ENCODE peak calls at places on chromosomes 3 and 15, in ten cellular contexts. J is choroid plexus epithelial cell; F is psoas muscle; A is A549; T is cardiac muscle cell; O is AG04450; H is astrocyte of the spinal cord; B is fibroblast of mammary gland; X is CD8-positive, alpha-beta T cell; L is cardiac fibroblast. D is an unnamed sample.

GRCh38 chr3:178646205-178646604 is 110.0 kb downstream of the KCNMB2 start:
- DNase-seq in J (no peak), F (no peak), A (no peak), T (no peak), O (no peak), H (no peak), B (no peak), X (no peak), L (no peak), D (no peak)

GRCh38 chr3:50150863-50151686 is 4.0 kb upstream of the SEMA3F start:
- DNase-seq in J (no peak), F (no peak), A (no peak), T (peak), O (no peak), H (no peak), B (no peak), X (no peak), L (no peak), D (no peak)

GRCh38 chr3:69710153-69710977 is 28.9 kb upstream of the MITF start:
- DNase-seq in J (peak), F (no peak), A (no peak), T (no peak), O (peak), H (peak), B (peak), X (no peak), L (peak), D (no peak)

GRCh38 chr3:177574232-177574856 is 377.1 kb upstream of the TBL1XR1 start:
- DNase-seq in J (peak), F (no peak), A (peak), T (peak), O (peak), H (peak), B (peak), X (no peak), L (peak), D (no peak)

GRCh38 chr15:91912336-91912735 is 58.8 kb downstream of the SLCO3A1 start:
- DNase-seq in J (no peak), F (no peak), A (no peak), T (no peak), O (no peak), H (no peak), B (no peak), X (no peak), L (no peak), D (no peak)

GRCh38 chr3:183981990-183982658 is 35.6 kb downstream of the ABCC5 start:
- DNase-seq in J (no peak), F (no peak), A (no peak), T (no peak), O (no peak), H (no peak), B (peak), X (no peak), L (no peak), D (no peak)

GRCh38 chr15:42274693-42274971 is 1.4 kb upstream of the TMEM87A start:
- DNase-seq in J (no peak), F (no peak), A (no peak), T (no peak), O (no peak), H (no peak), B (no peak), X (no peak), L (no peak), D (no peak)

GRCh38 chr15:101613130-101614000 is 38.8 kb downstream of the TM2D3 start:
- DNase-seq in J (peak), F (peak), A (no peak), T (peak), O (no peak), H (peak), B (peak), X (no peak), L (peak), D (no peak)

GRCh38 chr15:56074866-56075265 is 81.5 kb upstream of the NEDD4 start:
- DNase-seq in J (no peak), F (no peak), A (no peak), T (no peak), O (no peak), H (no peak), B (no peak), X (no peak), L (no peak), D (no peak)

GRCh38 chr15:101206173-101206572 is 45.7 kb downstream of the CHSY1 start:
- DNase-seq in J (peak), F (no peak), A (no peak), T (no peak), O (no peak), H (peak), B (peak), X (no peak), L (peak), D (no peak)

GRCh38 chr15:52678468-52679231 is 538 bp downstream of the ATOSA start:
- DNase-seq in J (peak), F (peak), A (peak), T (peak), O (peak), H (peak), B (peak), X (peak), L (peak), D (peak)

GRCh38 chr15:52678036-52678467 is 1.1 kb downstream of the ATOSA start:
- DNase-seq in J (peak), F (peak), A (peak), T (peak), O (no peak), H (peak), B (peak), X (peak), L (peak), D (peak)

GRCh38 chr15:52680756-52681155 is 1.6 kb upstream of the ATOSA start:
- DNase-seq in J (no peak), F (no peak), A (no peak), T (no peak), O (no peak), H (no peak), B (no peak), X (no peak), L (no peak), D (no peak)

GRCh38 chr15:52680041-52680391 is 828 bp upstream of the ATOSA start:
- DNase-seq in J (peak), F (no peak), A (no peak), T (no peak), O (no peak), H (peak), B (peak), X (no peak), L (peak), D (no peak)

GRCh38 chr15:52679232-52680040 is at the start of gene ATOSA:
- DNase-seq in J (peak), F (peak), A (peak), T (peak), O (peak), H (peak), B (peak), X (peak), L (peak), D (peak)
- TF ChIP-seq CTCF in J (no peak), F (no peak), A (no peak), T (no peak), O (peak), H (peak), B (no peak), X (no peak), L (peak), D (no peak)

GRCh38 chr15:45253330-45253729 is 1.3 kb downstream of the SLC28A2 start:
- DNase-seq in J (peak), F (no peak), A (no peak), T (no peak), O (no peak), H (no peak), B (no peak), X (no peak), L (no peak), D (no peak)
- TF ChIP-seq CTCF in J (peak), F (no peak), A (no peak), T (peak), O (no peak), H (peak), B (peak), X (peak), L (no peak), D (no peak)

GRCh38 chr3:139634236-139634635 is 43.5 kb downstream of the NMNAT3 start:
- DNase-seq in J (no peak), F (no peak), A (no peak), T (no peak), O (no peak), H (no peak), B (no peak), X (no peak), L (no peak), D (no peak)

GRCh38 chr3:139630532-139630931 is 47.2 kb downstream of the NMNAT3 start:
- DNase-seq in J (peak), F (no peak), A (no peak), T (no peak), O (no peak), H (no peak), B (no peak), X (no peak), L (no peak), D (no peak)

GRCh38 chr3:139627759-139628158 is 50.0 kb downstream of the NMNAT3 start:
- DNase-seq in J (no peak), F (no peak), A (no peak), T (no peak), O (no peak), H (no peak), B (no peak), X (no peak), L (no peak), D (no peak)

GRCh38 chr3:139633511-139633910 is 44.3 kb downstream of the NMNAT3 start:
- DNase-seq in J (no peak), F (no peak), A (no peak), T (no peak), O (no peak), H (no peak), B (no peak), X (no peak), L (no peak), D (no peak)

DNA sequence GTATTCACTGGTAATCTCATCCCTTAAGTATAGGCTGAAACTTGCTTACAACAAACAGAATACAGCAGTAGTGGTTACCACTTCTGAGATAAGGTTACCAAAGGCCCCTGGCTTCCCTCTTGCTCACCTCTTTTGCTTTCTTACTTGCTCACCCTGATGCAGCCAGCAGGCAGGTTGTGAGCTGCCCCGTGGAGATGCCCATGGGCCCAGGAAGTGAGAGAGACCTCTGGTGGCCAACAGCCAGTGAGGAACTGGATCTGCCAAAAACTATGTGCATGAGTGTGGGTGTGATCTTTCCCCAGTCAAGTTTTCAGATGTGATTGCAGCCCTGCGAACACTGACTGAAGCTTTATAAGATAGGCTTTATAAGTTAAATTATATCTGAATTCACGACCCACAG is 48.7 kb downstream of the NMNAT3 start:
- DNase-seq in J (peak), F (no peak), A (peak), T (no peak), O (no peak), H (no peak), B (peak), X (no peak), L (peak), D (no peak)
- TF ChIP-seq CTCF in J (peak), F (no peak), A (peak), T (peak), O (peak), H (peak), B (peak), X (no peak), L (no peak), D (no peak)

GRCh38 chr15:52759969-52760368 is 30.2 kb downstream of the ONECUT1 start:
- DNase-seq in J (no peak), F (no peak), A (no peak), T (no peak), O (no peak), H (no peak), B (no peak), X (no peak), L (no peak), D (no peak)
- TF ChIP-seq CTCF in J (no peak), F (no peak), A (no peak), T (no peak), O (no peak), H (no peak), B (no peak), X (no peak), L (no peak), D (no peak)

GRCh38 chr3:84825817-84826216 is 133.0 kb upstream of the CADM2 start:
- DNase-seq in J (no peak), F (no peak), A (no peak), T (no peak), O (no peak), H (no peak), B (no peak), X (no peak), L (no peak), D (no peak)
- TF ChIP-seq CTCF in J (no peak), F (no peak), A (no peak), T (no peak), O (no peak), H (no peak), B (no peak), X (no peak), L (no peak), D (no peak)

DNA sequence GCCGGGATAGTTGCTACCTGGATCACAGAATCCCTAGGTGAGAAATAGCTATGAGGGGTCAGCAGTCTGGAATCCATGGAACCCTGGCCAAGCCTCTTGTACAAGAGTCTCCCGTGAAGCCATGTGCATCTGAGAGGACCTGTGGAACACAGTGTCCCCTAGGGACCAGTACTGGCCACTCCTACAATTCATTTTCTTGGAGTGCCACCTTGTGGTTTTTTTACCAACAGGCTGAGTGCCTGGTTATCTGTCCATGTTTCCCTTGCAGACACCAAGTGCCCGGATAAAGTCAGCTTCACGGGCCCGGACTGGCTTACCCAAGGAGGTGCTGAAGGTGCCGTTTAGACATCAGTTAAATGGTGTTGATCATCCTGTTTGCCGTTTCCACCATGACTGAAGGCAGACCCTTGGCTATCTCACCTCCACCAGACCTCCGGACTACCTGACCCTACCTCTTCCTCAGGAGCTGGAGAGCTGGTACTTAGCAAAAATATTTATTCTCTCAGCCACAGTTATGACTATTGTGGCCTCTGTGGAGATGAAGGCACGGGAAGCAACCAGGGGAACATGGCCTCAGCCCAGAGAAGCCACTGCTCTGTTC is 93.9 kb downstream of the RBPMS2 start:
- DNase-seq in J (peak), F (no peak), A (peak), T (peak), O (no peak), H (peak), B (peak), X (no peak), L (peak), D (no peak)
- TF ChIP-seq CTCF in J (peak), F (peak), A (peak), T (peak), O (peak), H (peak), B (peak), X (no peak), L (peak), D (no peak)

D was measured in activated B cell treated with CpG ODN at 0.5 μM for 24 hours.